ENCODE peak calls at places on chromosomes 2 and 18, in four cellular contexts. One of them, this sample, is unnamed.

GRCh38 chr2:149002891-149003740 is 35.4 kb upstream of the LYPD6B start:
- DNase-seq in AG09319: no peak
- DNase-seq in cardiac muscle cell: no peak
- DNase-seq in NCI-H146: no peak
- DNase-seq in this sample: no peak

GRCh38 chr2:24050041-24050655 is 607 bp downstream of the FKBP1B start:
- DNase-seq in AG09319: no peak
- DNase-seq in cardiac muscle cell: peak
- DNase-seq in NCI-H146: peak
- DNase-seq in this sample: no peak

GRCh38 chr2:84152471-84152870 is 306.6 kb downstream of the SUCLG1 start:
- DNase-seq in AG09319: no peak
- DNase-seq in cardiac muscle cell: no peak
- DNase-seq in NCI-H146: no peak
- DNase-seq in this sample: no peak

GRCh38 chr2:233353101-233353768 is 1.1 kb upstream of the DGKD start:
- DNase-seq in AG09319: no peak
- DNase-seq in cardiac muscle cell: no peak
- DNase-seq in NCI-H146: no peak
- DNase-seq in this sample: no peak

GRCh38 chr2:27860111-27860510 is 30.1 kb downstream of the RBKS start:
- DNase-seq in AG09319: peak
- DNase-seq in cardiac muscle cell: no peak
- DNase-seq in NCI-H146: no peak
- DNase-seq in this sample: no peak

GRCh38 chr2:159807183-159808037 is 9.4 kb upstream of the CD302 start:
- DNase-seq in AG09319: no peak
- DNase-seq in cardiac muscle cell: peak
- DNase-seq in NCI-H146: peak
- DNase-seq in this sample: peak

GRCh38 chr2:105393373-105394055 is 5.3 kb downstream of the FHL2 start:
- DNase-seq in AG09319: peak
- DNase-seq in cardiac muscle cell: no peak
- DNase-seq in NCI-H146: no peak
- DNase-seq in this sample: no peak

GRCh38 chr18:62486290-62486964 is 36.4 kb upstream of the ZCCHC2 start:
- DNase-seq in AG09319: no peak
- DNase-seq in cardiac muscle cell: peak
- DNase-seq in NCI-H146: peak
- DNase-seq in this sample: peak

GRCh38 chr2:20611077-20611843 is 39.6 kb downstream of the HS1BP3 start:
- DNase-seq in AG09319: peak
- DNase-seq in cardiac muscle cell: no peak
- DNase-seq in NCI-H146: no peak
- DNase-seq in this sample: no peak

GRCh38 chr18:68177807-68178702 is 536.9 kb downstream of the TMX3 start:
- DNase-seq in AG09319: peak
- DNase-seq in cardiac muscle cell: no peak
- DNase-seq in NCI-H146: peak
- DNase-seq in this sample: no peak

GRCh38 chr18:23683671-23684070 is 5.6 kb upstream of the LAMA3 start:
- DNase-seq in AG09319: no peak
- DNase-seq in cardiac muscle cell: no peak
- DNase-seq in NCI-H146: no peak
- DNase-seq in this sample: no peak

GRCh38 chr2:30514134-30514860 is 67.3 kb downstream of the LCLAT1 start:
- DNase-seq in AG09319: no peak
- DNase-seq in cardiac muscle cell: peak
- DNase-seq in NCI-H146: no peak
- DNase-seq in this sample: no peak